ENCODE peak calls at places on chromosome 16, in eight cellular contexts. M is activated naive CD4-positive, alpha-beta T cell treated with anti-CD3 and anti-CD28 coated beads for 36 hours; A is smooth muscle cell of the brain vasculature; Z is breast epithelium; O is nephron progenitor cell; X is upper lobe of left lung; V is A549; S is T-helper 17 cell. N is an unnamed sample.

GRCh38 chr16:15611610-15612009 is 31.3 kb downstream of the MARF1 start:
- DNase-seq in V (no peak), S (no peak), X (no peak), Z (no peak), M (no peak), A (no peak), O (no peak), N (no peak)

GRCh38 chr16:17273142-17273561 is 197.6 kb downstream of the XYLT1 start:
- DNase-seq in A (no peak), V (peak; percentile 34), Z (no peak), O (no peak), M (peak; percentile 65), S (no peak), X (peak; percentile 30), N (no peak)

GRCh38 chr16:4897328-4897727 is 39.6 kb downstream of the PPL start:
- DNase-seq in Z (no peak), X (no peak), O (no peak), V (no peak), A (no peak), S (no peak), M (no peak), N (no peak)

GRCh38 chr16:57325458-57325857 is 33.1 kb upstream of the CCL22 start:
- DNase-seq in Z (no peak), M (no peak), S (no peak), O (no peak), X (no peak), V (no peak), A (no peak), N (no peak)

GRCh38 chr16:56643080-56643778 is 4.8 kb downstream of the MT1A start:
- DNase-seq in X (peak; percentile 91), A (no peak), Z (peak; percentile 75), S (peak; percentile 58), M (peak; percentile 87), O (peak; percentile 63), V (peak; percentile 80), N (peak; percentile 73)

GRCh38 chr16:534089-534635 is 6.7 kb downstream of the CAPN15 start:
- DNase-seq in M (no peak), A (no peak), O (no peak), Z (no peak), S (no peak), V (no peak), X (no peak), N (no peak)

GRCh38 chr16:54334208-54334607 is 47.6 kb upstream of the IRX3 start:
- DNase-seq in S (no peak), V (no peak), O (no peak), M (no peak), X (no peak), A (no peak), Z (no peak), N (no peak)

GRCh38 chr16:3465301-3465700 is 21.8 kb downstream of the NAA60 start:
- DNase-seq in A (no peak), M (no peak), O (no peak), Z (no peak), X (no peak), S (no peak), V (no peak), N (no peak)

GRCh38 chr16:3171855-3172593 is 16.0 kb upstream of the OR1F1 start:
- DNase-seq in X (no peak), V (peak; percentile 82), Z (no peak), A (no peak), M (peak; percentile 81), S (no peak), O (peak; percentile 26), N (no peak)

GRCh38 chr16:6068063-6068462 is 970.5 kb upstream of the EEF2KMT start:
- DNase-seq in O (no peak), Z (no peak), X (no peak), V (no peak), M (no peak), S (no peak), A (no peak), N (no peak)

GRCh38 chr16:2159052-2159838 is 3.7 kb downstream of the TRAF7 start:
- DNase-seq in A (no peak), X (no peak), O (no peak), S (no peak), V (no peak), Z (no peak), M (no peak), N (no peak)

GRCh38 chr16:69796285-69797118 is 34.4 kb downstream of the WWP2 start:
- DNase-seq in O (peak; percentile 36), X (peak; percentile 29), S (no peak), A (peak; percentile 45), M (peak; percentile 41), V (peak; percentile 61), Z (no peak), N (peak; percentile 21)

GRCh38 chr16:56637814-56638750 is at the start of gene MT1A:
- DNase-seq in X (peak; percentile 80), A (no peak), Z (peak; percentile 77), O (peak; percentile 78), V (peak; percentile 23), M (peak; percentile 35), S (no peak), N (no peak)

GRCh38 chr16:50722410-50722737 is 19.5 kb upstream of the CYLD start:
- DNase-seq in A (no peak), O (no peak), V (no peak), S (no peak), X (no peak), M (no peak), Z (no peak), N (no peak)

GRCh38 chr16:29926675-29927522 is 873 bp upstream of the KCTD13 start:
- DNase-seq in Z (peak; percentile 47), M (no peak), O (peak; percentile 22), V (peak; percentile 35), S (no peak), A (no peak), X (peak; percentile 32), N (no peak)

GRCh38 chr16:25264599-25264998 is 7.0 kb upstream of the ZKSCAN2 start:
- DNase-seq in O (peak; percentile 56), S (no peak), X (no peak), A (no peak), M (peak; percentile 25), V (no peak), Z (no peak), N (no peak)

GRCh38 chr16:72848759-72849664 is 198.9 kb downstream of the ZFHX3 start:
- DNase-seq in Z (peak; percentile 95), M (no peak), S (no peak), A (peak; percentile 58), V (peak; percentile 56), X (peak; percentile 75), O (peak; percentile 53), N (no peak)

GRCh38 chr16:50498756-50499155 is 49.4 kb upstream of the NKD1 start:
- DNase-seq in A (no peak), S (no peak), X (no peak), O (no peak), V (no peak), M (no peak), Z (no peak), N (no peak)

GRCh38 chr16:10256855-10257641 is 74.8 kb upstream of the GRIN2A start:
- DNase-seq in M (peak; percentile 53), Z (peak; percentile 55), X (peak; percentile 29), A (no peak), S (peak; percentile 24), O (peak; percentile 58), V (peak; percentile 56), N (peak; percentile 34)

GRCh38 chr16:30005341-30006094 is 5.3 kb downstream of the DOC2A start:
- DNase-seq in M (peak; percentile 49), V (peak; percentile 90), S (peak; percentile 23), X (no peak), O (peak; percentile 55), A (no peak), Z (no peak), N (peak; percentile 33)

GRCh38 chr16:53743149-53743566 is 39.2 kb downstream of the FTO start:
- DNase-seq in M (peak; percentile 44), V (no peak), S (no peak), A (no peak), Z (no peak), O (no peak), X (no peak), N (peak; percentile 7)

GRCh38 chr16:22075776-22076175 is 16.6 kb upstream of the VWA3A start:
- DNase-seq in M (no peak), Z (no peak), S (no peak), A (no peak), V (no peak), X (no peak), O (no peak), N (no peak)

GRCh38 chr16:5010576-5011329 is 23.0 kb downstream of the NAGPA start:
- DNase-seq in S (no peak), A (no peak), O (no peak), M (no peak), Z (no peak), V (no peak), X (no peak), N (no peak)

GRCh38 chr16:57480754-57481230 is 5.5 kb downstream of the DOK4 start:
- DNase-seq in A (no peak), M (no peak), Z (peak; percentile 30), S (no peak), O (no peak), V (no peak), X (no peak), N (no peak)

GRCh38 chr16:88343276-88343791 is 39.4 kb upstream of the ZNF469 start:
- DNase-seq in A (no peak), Z (no peak), S (no peak), O (no peak), V (no peak), M (no peak), X (no peak), N (no peak)

GRCh38 chr16:67236551-67237395 is 9.8 kb downstream of the TMEM208 start:
- DNase-seq in V (peak; percentile 75), M (peak; percentile 83), S (peak; percentile 80), Z (no peak), X (no peak), A (no peak), O (peak; percentile 77), N (peak; percentile 65)

N was measured in effector memory CD8-positive, alpha-beta T cell.